ENCODE peak calls at places on chromosomes 3 and 15, in eight cellular contexts. C is SK-N-SH, P is neural progenitor cell, V is PC-3, X is HCT116, D is hepatocyte, N is MM.1S, O is GM23338. W is an unnamed sample.
A peak's percentile ranks its signal among the peaks of the same experiment; 100 is the strongest.

GRCh38 chr15:68384451-68385239 is 47.3 kb downstream of the ITGA11 start:
- DNase-seq in C (peak; percentile 53), P (no peak), V (peak; percentile 89), X (no peak), D (peak; percentile 74), N (no peak), O (no peak), W (no peak)

GRCh38 chr3:25768851-25769250 is 14.4 kb downstream of the NGLY1 start:
- DNase-seq in C (no peak), P (no peak), V (no peak), X (no peak), D (no peak), N (peak; percentile 79), O (no peak), W (no peak)

GRCh38 chr3:73473578-73474448 is 150.9 kb downstream of the PDZRN3 start:
- DNase-seq in C (no peak), P (no peak), V (no peak), X (no peak), D (no peak), N (no peak), O (no peak), W (no peak)

GRCh38 chr15:99454941-99455795 is 110.6 kb upstream of the MEF2A start:
- DNase-seq in C (no peak), P (no peak), V (peak; percentile 88), X (peak; percentile 51), D (peak; percentile 91), N (no peak), O (no peak), W (no peak)

GRCh38 chr3:113070226-113071220 is 79.7 kb downstream of the GTPBP8 start:
- DNase-seq in C (no peak), P (no peak), V (no peak), X (no peak), D (peak; percentile 23), N (peak; percentile 34), O (no peak), W (no peak)

GRCh38 chr3:105780114-105780513 is 88.7 kb downstream of the CBLB start:
- DNase-seq in C (no peak), P (no peak), V (no peak), X (no peak), D (no peak), N (no peak), O (no peak), W (no peak)

GRCh38 chr3:194880940-194881925 is 195.6 kb downstream of the FAM43A start:
- DNase-seq in C (no peak), P (no peak), V (no peak), X (no peak), D (peak; percentile 64), N (no peak), O (no peak), W (no peak)

GRCh38 chr3:161263057-161263456 is 41.9 kb downstream of the NMD3 start:
- DNase-seq in C (no peak), P (no peak), V (peak; percentile 54), X (no peak), D (no peak), N (no peak), O (no peak), W (no peak)

GRCh38 chr3:149442845-149443544 is 31.5 kb upstream of the TM4SF4 start:
- DNase-seq in C (no peak), P (no peak), V (no peak), X (peak; percentile 4), D (no peak), N (no peak), O (no peak), W (no peak)

GRCh38 chr3:87461036-87461435 is 184.7 kb upstream of the POU1F1 start:
- DNase-seq in C (no peak), P (no peak), V (peak; percentile 55), X (no peak), D (no peak), N (no peak), O (no peak), W (no peak)

GRCh38 chr3:131221731-131222130 is 159.8 kb upstream of the NUDT16 start:
- DNase-seq in C (no peak), P (no peak), V (peak; percentile 7), X (no peak), D (peak; percentile 9), N (no peak), O (no peak), W (no peak)

GRCh38 chr3:149581681-149582349 is 76.0 kb downstream of the WWTR1 start:
- DNase-seq in C (no peak), P (peak; percentile 44), V (peak; percentile 97), X (peak; percentile 96), D (peak; percentile 57), N (no peak), O (no peak), W (no peak)

GRCh38 chr15:51731549-51732267 is 5.7 kb downstream of the LYSMD2 start:
- DNase-seq in C (no peak), P (no peak), V (no peak), X (no peak), D (no peak), N (peak; percentile 61), O (peak; percentile 15), W (peak; percentile 71)

GRCh38 chr3:34213481-34213880 is 415.1 kb downstream of the PDCD6IP start:
- DNase-seq in C (no peak), P (peak; percentile 5), V (no peak), X (no peak), D (peak; percentile 46), N (no peak), O (peak; percentile 5), W (no peak)

DNA sequence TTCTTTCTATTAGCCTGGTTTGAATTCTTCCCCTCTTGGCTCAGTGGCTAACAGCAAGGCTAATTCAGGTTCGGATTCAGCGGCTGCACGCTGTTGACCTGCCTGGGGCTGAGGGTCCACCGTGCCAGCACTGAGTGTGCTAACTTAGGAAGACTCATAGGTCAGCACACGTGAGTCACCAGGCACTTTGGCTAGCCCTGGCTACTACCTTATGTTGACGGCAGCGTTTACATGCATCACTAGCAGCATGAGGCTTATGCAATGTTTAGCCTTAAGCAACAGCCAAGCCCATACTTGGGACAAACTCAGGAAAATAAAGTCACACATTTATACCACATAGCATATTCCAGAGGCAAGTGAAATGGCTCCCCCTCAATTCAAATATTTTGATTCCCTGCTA is 137.7 kb downstream of the RAB11A start:
- DNase-seq in C (no peak), P (no peak), V (peak; percentile 85), X (no peak), D (no peak), N (no peak), O (no peak), W (no peak)
- TF ChIP-seq EZH2phosphoT487 in C (no peak), P (no peak), V (no peak), X (no peak), D (no peak), N (no peak), O (no peak), W (no peak)

DNA sequence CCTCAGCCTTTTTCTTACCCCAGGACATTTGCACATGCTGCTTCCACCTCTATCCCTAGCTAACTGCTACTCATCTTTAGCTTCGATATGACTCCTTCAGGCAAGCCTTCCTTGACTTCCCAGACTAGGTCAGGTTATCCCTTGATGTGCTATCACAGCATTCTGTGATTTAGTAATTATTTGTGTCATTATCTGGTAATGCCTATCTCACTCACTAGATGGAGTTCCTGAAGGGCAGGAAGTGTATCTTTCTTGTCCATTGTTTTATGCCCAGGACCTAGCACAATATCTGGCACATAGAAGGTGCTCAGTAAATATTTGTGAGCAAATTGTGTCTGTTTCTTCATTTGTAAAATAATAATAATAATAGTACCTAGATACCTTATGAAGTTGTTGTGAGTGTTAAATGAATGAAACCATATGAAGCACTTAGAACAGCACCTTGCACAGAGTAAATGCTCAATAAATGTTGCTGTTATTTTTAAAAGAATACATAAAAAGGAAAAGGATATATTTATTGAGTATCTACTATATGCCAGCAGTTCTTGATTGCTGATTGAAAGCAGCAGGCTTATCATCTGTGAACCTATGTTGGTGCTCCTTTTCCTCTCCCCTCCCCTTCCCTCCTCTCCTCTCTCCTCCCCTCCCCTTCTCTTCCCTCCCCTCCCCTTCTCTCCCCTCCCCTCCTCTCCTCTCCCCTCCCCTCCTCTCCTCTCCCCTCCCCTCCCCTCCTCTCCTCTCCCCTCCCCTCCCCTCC is 31.5 kb downstream of the SQOR start:
- DNase-seq in C (no peak), P (no peak), V (no peak), X (no peak), D (no peak), N (no peak), O (no peak), W (no peak)
- TF ChIP-seq CTCF in C (no peak), P (no peak), V (peak; percentile 32), X (peak; percentile 19), D (no peak), N (peak; percentile 10), O (no peak), W (peak; percentile 42)

DNA sequence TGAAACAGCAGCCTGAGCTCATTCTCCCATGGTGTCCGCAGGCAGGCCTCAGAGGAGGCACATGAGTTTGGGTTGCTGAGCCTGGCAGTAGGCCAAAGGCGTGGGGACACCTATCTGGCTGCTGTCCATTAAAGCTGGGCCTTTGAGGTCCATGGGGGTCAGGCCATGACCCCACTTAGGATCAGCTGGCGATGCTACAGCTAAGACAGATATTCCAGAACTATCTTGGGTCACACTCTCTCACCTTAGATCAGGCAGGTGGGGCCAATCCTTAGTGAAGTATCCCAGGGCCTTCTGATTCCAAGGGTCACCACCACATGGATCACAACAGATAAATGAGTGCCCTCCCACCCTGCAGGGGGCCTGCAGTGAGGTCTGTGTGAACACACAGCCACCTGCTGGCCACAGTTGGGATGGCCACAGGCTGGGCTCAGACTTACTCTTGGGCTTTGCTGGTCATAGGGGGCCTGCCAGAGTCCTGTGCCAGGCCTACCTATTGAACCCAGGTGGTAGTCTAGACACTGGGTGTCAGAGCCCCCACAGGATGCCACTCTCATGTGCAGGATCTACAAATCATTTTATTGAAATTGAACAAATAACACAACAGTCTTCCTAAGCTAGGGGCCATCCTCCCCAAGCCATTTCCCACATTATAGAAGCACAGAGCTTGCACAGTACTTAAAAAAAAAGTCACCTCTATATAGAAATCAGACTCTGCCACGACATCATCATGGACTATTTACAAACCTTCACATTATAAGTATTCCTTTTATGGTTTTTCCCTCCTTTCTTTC is 2.0 kb upstream of the HYAL2 start:
- DNase-seq in C (peak; percentile 85), P (peak; percentile 92), V (peak; percentile 80), X (peak; percentile 75), D (peak; percentile 84), N (peak; percentile 47), O (peak; percentile 95), W (peak; percentile 70)
- TF ChIP-seq EZH2phosphoT487 in C (no peak), P (no peak), V (no peak), X (no peak), D (no peak), N (no peak), O (no peak), W (no peak)

DNA sequence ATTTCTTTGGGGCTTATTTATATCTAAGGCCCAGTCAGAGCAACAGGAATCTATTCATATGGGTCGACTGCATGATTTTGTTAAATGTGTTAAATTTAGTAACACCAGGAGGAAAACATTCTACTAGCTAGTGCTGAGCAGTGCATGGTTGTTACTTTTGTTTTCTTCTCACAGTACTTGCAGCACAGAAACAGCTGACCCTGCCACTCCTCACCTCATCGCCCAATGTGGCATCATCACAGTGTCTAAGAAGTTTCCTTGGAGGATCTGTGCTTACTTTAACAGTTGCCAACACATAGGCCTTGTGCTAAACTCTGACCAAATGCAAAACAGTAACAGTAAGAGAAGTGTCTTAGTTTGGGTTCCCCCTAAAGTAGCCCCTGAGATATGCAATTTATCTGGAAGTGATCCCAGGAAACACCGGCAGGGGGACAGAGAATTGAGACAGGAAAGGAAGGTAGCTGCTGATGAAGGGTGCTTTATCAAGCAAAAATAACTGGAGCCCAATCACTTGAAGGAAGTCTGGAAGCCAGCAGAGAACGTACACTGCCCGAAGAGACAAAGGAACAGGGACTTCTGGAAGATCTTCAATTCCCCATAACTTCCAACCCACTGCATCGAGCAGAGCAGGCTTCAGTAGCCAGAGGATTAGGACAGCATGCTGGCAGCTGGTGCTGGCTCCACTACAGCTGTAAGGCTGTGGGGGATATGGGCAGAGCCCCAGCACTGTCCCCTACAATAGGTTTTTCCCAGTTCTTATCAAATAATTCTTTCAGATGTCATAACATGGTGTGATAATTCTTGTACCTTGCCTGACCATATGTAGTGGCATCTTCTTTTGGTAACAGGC is 36.0 kb upstream of the ULK4 start:
- DNase-seq in C (no peak), P (peak; percentile 45), V (no peak), X (no peak), D (no peak), N (peak; percentile 28), O (peak; percentile 74), W (no peak)
- TF ChIP-seq CTCF in C (peak; percentile 41), P (peak; percentile 62), V (peak; percentile 17), X (peak; percentile 27), D (peak; percentile 27), N (peak; percentile 11), O (peak; percentile 55), W (peak; percentile 52)